ENCODE peak calls at places on chromosomes 1 and 21, in five cellular contexts. B is A549, L is IMR-90, H is K562, I is GM12878. U is an unnamed sample.
A peak's percentile ranks its signal among the peaks of the same experiment; 100 is the strongest.

GRCh38 chr21:27058673-27059365 is 91.9 kb upstream of the ADAMTS5 start:
- DNase-seq in I (no peak), B (no peak), H (no peak), L (no peak), U (no peak)

GRCh38 chr1:152932170-152932811 is 14.7 kb upstream of the SPRR5 start:
- DNase-seq in L (no peak), H (no peak), I (no peak), B (no peak), U (no peak)

GRCh38 chr1:161260346-161260745 is 1.8 kb downstream of the PCP4L1 start:
- DNase-seq in H (no peak), L (no peak), I (no peak), B (no peak), U (no peak)

GRCh38 chr1:226912587-226913176 is 27.4 kb upstream of the COQ8A start:
- DNase-seq in L (peak; percentile 6), B (peak; percentile 44), H (peak; percentile 78), I (peak; percentile 19), U (no peak)

GRCh38 chr1:20931930-20932436 is 144.9 kb upstream of the HP1BP3 start:
- DNase-seq in L (no peak), H (no peak), I (no peak), B (no peak), U (no peak)

GRCh38 chr1:42692941-42693340 is 10.7 kb downstream of the YBX1 start:
- DNase-seq in B (no peak), L (no peak), I (no peak), H (no peak), U (no peak)

GRCh38 chr1:6652986-6653385 is 28.3 kb downstream of the THAP3 start:
- DNase-seq in L (no peak), I (no peak), B (no peak), H (no peak), U (no peak)

GRCh38 chr1:18464665-18465050 is 16.1 kb upstream of the KLHDC7A start:
- DNase-seq in H (no peak), B (no peak), L (no peak), I (no peak), U (no peak)

GRCh38 chr1:7388141-7388487 is 383.0 kb upstream of the VAMP3 start:
- DNase-seq in H (no peak), B (no peak), I (no peak), L (no peak), U (peak; percentile 37)

GRCh38 chr1:158285756-158286241 is 3.9 kb upstream of the CD1C start:
- DNase-seq in L (no peak), B (no peak), H (no peak), I (peak; percentile 79), U (no peak)

DNA sequence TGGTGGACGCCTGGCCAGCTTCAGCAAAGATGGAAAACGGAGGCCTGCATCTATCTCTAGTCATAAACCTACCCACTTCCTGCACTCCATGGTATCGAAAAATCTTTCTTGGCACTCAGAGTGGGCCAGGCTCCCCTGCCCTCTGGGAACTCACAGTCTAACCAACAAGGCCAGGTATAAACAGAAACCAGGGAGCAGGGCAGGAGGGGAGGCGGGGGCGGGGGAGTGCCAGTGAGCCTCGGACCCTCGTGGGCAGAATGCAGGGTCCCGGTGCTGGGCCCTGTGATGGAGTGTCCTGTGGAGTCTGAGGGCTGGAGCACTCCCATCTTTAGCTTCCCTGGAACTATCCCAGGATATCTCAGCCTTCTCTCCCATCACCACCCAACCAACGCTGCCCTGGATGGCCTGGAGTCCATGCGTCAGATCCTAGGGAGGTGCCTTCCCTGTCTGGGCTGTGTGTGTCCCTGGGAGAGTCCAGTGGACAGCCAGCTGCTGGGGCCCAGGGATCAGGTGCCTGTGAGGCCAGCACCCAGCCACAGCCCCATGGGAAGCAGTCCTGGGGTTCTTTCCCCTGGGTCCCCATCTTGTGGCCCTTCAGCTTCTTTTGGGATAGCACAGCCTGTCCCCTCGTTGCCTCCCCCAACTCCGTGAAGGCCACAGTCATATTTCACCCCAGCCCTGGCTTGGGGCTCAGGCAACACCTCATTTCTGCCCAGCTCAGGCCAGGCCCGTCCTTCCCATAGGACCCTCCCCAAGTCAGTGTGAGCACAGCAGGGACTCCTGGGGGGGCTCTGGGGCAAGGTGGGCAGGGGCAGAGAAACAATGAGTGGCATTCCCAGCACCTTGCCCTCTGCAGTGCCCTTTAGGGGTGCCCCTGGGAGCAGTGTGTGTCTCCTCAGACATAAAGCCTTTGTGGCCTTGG is 1.1 kb upstream of the EPS8L3 start:
- DNase-seq in L (no peak), B (no peak), H (no peak), I (no peak), U (no peak)
- TF ChIP-seq SMC3 in L (no peak), B (no peak), H (no peak), I (no peak), U (no peak)

DNA sequence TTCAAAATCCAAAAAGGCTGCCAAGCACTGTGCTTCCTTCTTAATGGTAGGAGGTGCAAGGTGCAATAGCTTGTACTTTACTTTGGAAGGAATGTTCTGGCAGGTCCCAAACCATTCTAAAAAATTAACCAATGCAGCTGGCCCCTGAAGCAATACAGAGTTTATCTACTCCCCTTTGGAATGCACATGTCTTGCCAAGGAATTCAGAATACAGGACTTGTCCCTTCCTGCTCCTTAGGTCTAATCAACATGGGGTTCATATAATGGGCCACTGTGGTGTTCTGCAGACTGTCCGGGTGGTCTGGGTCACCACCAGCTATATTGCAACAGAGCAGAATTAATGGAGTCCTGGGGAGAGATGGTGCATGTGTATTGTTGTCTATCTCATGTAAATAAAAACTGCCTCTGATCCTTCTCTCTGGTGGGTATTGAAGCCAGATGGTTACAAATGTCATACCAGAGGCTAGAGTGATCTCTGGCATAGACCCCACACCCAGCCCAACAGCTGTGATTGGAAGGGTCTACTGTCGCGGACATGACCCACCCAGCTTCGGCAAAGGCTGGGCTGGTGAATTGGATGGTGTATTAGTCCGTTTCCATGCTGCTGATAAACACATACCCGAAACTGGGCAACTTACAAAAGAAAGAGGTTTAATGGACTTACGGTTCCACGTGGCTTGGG is 112.8 kb downstream of the RIPK4 start:
- DNase-seq in H (no peak), I (no peak), L (peak; percentile 50), B (no peak), U (no peak)
- TF ChIP-seq SMC3 in H (no peak), I (no peak), L (no peak), B (no peak), U (no peak)

GRCh38 chr1:52603680-52604501 is 1.7 kb downstream of the GPX7 start:
- DNase-seq in H (no peak), L (peak; percentile 16), B (no peak), I (no peak), U (no peak)
- TF ChIP-seq SMC3 in H (no peak), L (no peak), B (no peak), I (no peak), U (no peak)

DNA sequence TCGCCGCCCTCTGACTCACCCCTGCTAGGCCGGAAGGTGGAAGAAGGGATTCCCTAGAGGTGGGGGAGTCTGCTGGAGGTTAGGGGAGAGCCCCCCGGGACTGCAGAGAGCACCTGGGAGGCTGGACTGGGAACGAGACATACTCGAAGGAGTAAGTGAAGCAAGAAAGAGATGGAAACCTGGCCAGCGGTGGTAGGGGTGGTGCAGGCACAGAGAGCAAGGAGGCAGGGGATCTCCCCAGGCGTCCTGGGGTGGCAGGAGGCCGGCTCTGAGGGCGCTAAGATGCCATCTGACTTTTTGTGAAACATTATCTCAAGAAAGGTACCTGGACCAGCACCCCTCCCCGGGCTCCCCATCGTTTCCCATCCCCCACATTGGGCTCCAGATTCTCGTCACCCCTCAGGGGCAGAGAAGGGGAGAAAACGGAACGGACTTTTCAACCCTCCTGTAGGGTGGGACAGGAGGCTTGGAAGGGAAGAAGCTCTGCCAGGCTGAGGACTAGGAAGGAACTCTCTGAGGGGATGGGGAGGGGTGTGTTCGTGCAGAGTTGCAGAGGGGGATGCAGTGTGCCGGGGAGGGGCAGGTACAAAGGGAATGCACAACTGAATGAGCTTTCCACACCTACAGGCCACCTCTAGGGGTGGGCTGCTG is 712 bp downstream of the CHRNB2 start:
- DNase-seq in H (no peak), I (no peak), L (no peak), B (no peak), U (peak; percentile 52)
- TF ChIP-seq SMC3 in H (no peak), I (no peak), L (no peak), B (no peak), U (no peak)

DNA sequence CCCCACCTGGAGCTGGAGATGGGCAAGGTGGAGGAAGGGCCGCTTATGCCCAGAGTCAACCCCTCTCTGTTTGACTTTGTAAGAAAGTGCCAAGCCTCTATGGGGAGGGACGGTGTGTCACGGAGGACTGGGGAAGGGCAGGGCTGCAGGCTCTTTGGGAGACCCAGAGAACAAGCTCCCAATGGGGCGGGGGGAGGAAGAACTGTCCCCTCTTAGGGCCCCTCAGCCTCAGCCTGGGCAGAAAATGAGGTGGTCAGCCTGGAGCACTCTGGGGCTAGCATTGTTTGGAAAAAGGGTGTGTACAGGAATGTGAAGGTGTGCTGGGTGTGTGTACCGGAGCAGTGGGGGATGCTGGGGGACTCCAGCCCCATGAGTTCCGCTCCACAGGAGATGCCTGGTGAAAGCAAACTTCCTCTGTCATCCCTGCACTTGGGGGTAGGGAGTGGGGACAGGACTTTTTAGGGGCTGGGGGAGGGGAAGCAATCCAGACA is 1.2 kb upstream of the INAVA start:
- DNase-seq in H (no peak), I (no peak), L (no peak), B (peak; percentile 84), U (no peak)
- TF ChIP-seq SMC3 in H (no peak), I (no peak), L (no peak), B (no peak), U (no peak)

U was measured in SK-N-SH.